ENCODE peak calls at places on chromosomes 3 and 15, in six cellular contexts. E is brain microvascular endothelial cell, P is ascending aorta, Y is left lung, G is hepatocyte, A is fibroblast of lung. B is an unnamed sample.

GRCh38 chr3:37989821-37990480 is 635 bp upstream of the VILL start:
- DNase-seq in G (peak), E (no peak), P (no peak), A (no peak), Y (peak), B (no peak)

GRCh38 chr3:157530637-157531300 is 27.6 kb upstream of the VEPH1 start:
- DNase-seq in G (no peak), A (peak), Y (no peak), P (no peak), E (peak), B (no peak)

GRCh38 chr3:160040181-160040580 is 51.5 kb downstream of the IL12A start:
- DNase-seq in Y (no peak), P (no peak), E (no peak), G (no peak), A (no peak), B (no peak)

GRCh38 chr3:190053919-190054672 is 66.6 kb downstream of the P3H2 start:
- DNase-seq in G (peak), Y (no peak), E (peak), A (peak), P (no peak), B (no peak)

GRCh38 chr3:193884011-193884410 is 251.9 kb upstream of the HES1 start:
- DNase-seq in G (no peak), Y (no peak), P (no peak), A (no peak), E (no peak), B (no peak)

GRCh38 chr3:39150803-39151631 is 2.4 kb downstream of the CSRNP1 start:
- DNase-seq in G (peak), E (peak), Y (peak), P (peak), A (peak), B (peak)

GRCh38 chr3:10263549-10264363 is 15.5 kb downstream of the TATDN2 start:
- DNase-seq in Y (no peak), A (peak), P (no peak), G (peak), E (peak), B (peak)

GRCh38 chr15:74319596-74320357 is 47.7 kb downstream of the CYP11A1 start:
- DNase-seq in A (no peak), G (no peak), E (no peak), Y (no peak), P (no peak), B (no peak)

GRCh38 chr15:68484696-68485400 is 52.9 kb upstream of the ITGA11 start:
- DNase-seq in E (peak), A (peak), Y (no peak), G (no peak), P (peak), B (no peak)

GRCh38 chr15:34065941-34066340 is 26.9 kb upstream of the AVEN start:
- DNase-seq in G (no peak), E (no peak), P (no peak), A (no peak), Y (no peak), B (no peak)

GRCh38 chr3:59818033-59818936 is 768.5 kb upstream of the CFAP20DC start:
- DNase-seq in E (peak), G (peak), Y (peak), A (peak), P (peak), B (no peak)

GRCh38 chr3:143972495-143973351 is 1.1 kb downstream of the DIPK2A start:
- DNase-seq in A (peak), G (peak), P (peak), E (peak), Y (peak), B (peak)
- TF ChIP-seq CTCF in A (peak), G (peak), P (peak), E (peak), Y (peak), B (peak)

GRCh38 chr3:97821810-97822775 is at the start of gene CRYBG3:
- DNase-seq in P (peak), Y (peak), E (peak), A (peak), G (peak), B (peak)
- TF ChIP-seq CTCF in P (peak), Y (no peak), E (peak), A (peak), G (peak), B (no peak)

GRCh38 chr3:25863011-25863415 is 73.1 kb downstream of the OXSM start:
- DNase-seq in A (no peak), E (no peak), Y (no peak), G (no peak), P (no peak), B (no peak)

GRCh38 chr3:25861566-25861965 is 71.7 kb downstream of the OXSM start:
- DNase-seq in Y (no peak), E (no peak), G (no peak), A (no peak), P (no peak), B (no peak)

DNA sequence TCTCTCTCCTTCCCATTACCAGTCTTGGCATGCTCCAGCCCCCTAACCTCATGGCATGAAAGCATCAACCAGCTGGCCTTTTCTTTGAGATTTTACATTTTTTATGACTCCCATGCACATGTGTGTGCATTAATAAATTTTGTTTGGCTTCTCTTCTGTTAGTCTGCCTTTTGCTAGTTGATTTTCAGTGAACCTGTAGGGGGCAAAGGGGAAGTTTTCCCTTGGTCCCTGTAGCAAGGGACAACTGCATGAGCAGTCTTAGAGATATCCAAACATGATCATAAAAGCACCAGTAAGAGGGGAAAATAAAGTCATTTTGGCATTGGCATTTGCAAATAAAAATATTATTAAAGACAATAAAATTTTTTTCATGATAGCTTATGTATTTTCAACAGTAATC is 73.7 kb downstream of the OXSM start:
- DNase-seq in E (no peak), A (no peak), Y (no peak), G (no peak), P (no peak), B (no peak)
- TF ChIP-seq CTCF in E (peak), A (peak), Y (no peak), G (peak), P (no peak), B (no peak)

DNA sequence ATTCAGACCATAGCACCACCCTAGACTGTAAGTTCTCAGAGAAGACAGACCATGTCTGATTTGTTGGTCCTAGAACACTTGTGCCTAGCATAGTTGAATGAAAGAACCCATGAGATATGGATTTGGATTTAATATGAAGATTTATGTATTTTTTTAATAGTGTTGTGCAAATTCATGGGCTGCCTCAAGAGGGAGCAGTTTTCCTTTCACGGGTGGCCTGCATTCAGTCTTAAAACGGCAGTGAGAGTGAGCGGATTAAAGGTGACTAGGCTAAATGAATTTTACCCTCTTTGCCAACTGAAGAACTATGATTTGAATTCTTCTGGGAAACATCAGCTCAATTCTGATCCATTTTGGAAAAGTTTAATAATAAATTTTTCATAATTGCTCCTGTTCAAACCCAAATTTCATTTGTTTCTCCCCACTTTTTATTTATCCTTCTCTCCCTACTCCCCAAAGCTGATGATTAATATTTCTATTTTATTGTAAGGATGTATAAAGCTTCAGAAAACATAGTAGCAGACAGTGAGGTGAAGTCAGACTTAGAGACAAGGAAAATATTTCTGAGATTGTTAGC is 67.3 kb downstream of the MORC1 start:
- DNase-seq in P (no peak), G (peak), E (peak), A (peak), Y (no peak), B (no peak)
- TF ChIP-seq CTCF in P (peak), G (peak), E (peak), A (peak), Y (no peak), B (peak)

DNA sequence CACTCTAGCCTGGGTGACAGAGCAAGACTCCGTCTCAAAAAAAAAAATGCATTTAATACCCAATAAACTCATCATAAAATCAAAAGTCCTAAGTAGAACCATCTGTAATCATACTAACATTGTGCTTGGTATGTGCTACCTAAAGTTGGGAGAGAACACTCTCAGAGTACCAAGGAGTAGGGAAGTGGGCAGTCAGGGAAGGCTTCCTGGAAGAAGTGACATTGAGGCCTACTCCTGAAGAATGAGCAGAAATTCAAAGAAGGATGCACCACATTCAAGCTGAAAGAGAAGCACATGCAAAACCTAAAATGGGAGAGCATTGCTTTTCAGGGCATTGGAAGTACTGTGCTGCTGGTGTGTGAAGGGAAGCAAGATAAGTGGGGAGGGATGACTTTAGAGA is 54.1 kb downstream of the TLE3 start:
- DNase-seq in Y (no peak), A (no peak), G (no peak), E (no peak), P (no peak), B (no peak)
- TF ChIP-seq CTCF in Y (no peak), A (no peak), G (no peak), E (no peak), P (no peak), B (no peak)

B was measured in mesothelial cell of epicardium.